ENCODE peak calls at places on chromosomes 4 and X, in four cellular contexts. G, B, Q and D are unnamed samples. For H3K4me1, the result is how much of the 10 kb centered on the place peaks cover.

GRCh38 chr4:40840255-40840984 is 90.7 kb downstream of the NSUN7 start:
- DNase-seq in G (no peak), B (no peak), Q (no peak), D (no peak)

GRCh38 chrX:150365953-150366911 is 3.1 kb downstream of the MAMLD1 start:
- DNase-seq in G (peak), B (no peak), Q (peak), D (peak)

GRCh38 chr4:105520819-105521790 is 31.3 kb upstream of the ARHGEF38 start:
- DNase-seq in G (no peak), B (peak), Q (no peak), D (peak)

GRCh38 chrX:109740076-109740809 is 7.2 kb upstream of the ACSL4 start:
- DNase-seq in G (no peak), B (peak), Q (peak), D (no peak)

GRCh38 chr4:88722828-88723227 is 25.2 kb upstream of the NAP1L5 start:
- DNase-seq in G (no peak), B (no peak), Q (no peak), D (no peak)

GRCh38 chr4:58127680-58128079 is 1017.5 kb upstream of the IGFBP7 start:
- DNase-seq in G (no peak), B (no peak), Q (no peak), D (no peak)

GRCh38 chr4:23788460-23788859 is 101.4 kb downstream of the PPARGC1A start:
- DNase-seq in G (no peak), B (no peak), Q (no peak), D (no peak)

GRCh38 chrX:109352121-109352556 is 129.7 kb downstream of the GUCY2F start:
- DNase-seq in G (no peak), B (no peak), Q (peak), D (peak)

GRCh38 chrX:21802054-21802660 is 37.3 kb upstream of the MBTPS2 start:
- DNase-seq in G (no peak), B (no peak), Q (no peak), D (no peak)

GRCh38 chrX:130799393-130799792 is 103.6 kb downstream of the ENOX2 start:
- DNase-seq in G (no peak), B (no peak), Q (no peak), D (no peak)

GRCh38 chr4:38562751-38563198 is 101.2 kb upstream of the KLF3 start:
- DNase-seq in G (no peak), B (no peak), Q (no peak), D (no peak)

GRCh38 chr4:151801547-151802516 is 41.0 kb upstream of the GATB start:
- DNase-seq in G (no peak), B (peak), Q (peak), D (peak)

GRCh38 chrX:107574054-107574683 is 54.1 kb upstream of the PRPS1 start:
- DNase-seq in G (no peak), B (no peak), Q (no peak), D (no peak)

GRCh38 chrX:107576841-107577240 is 51.5 kb upstream of the PRPS1 start:
- DNase-seq in G (no peak), B (no peak), Q (no peak), D (no peak)

GRCh38 chrX:107577933-107578332 is 50.4 kb upstream of the PRPS1 start:
- DNase-seq in G (no peak), B (no peak), Q (no peak), D (no peak)

GRCh38 chrX:107574711-107575110 is 53.6 kb upstream of the PRPS1 start:
- DNase-seq in G (no peak), B (no peak), Q (no peak), D (no peak)

DNA sequence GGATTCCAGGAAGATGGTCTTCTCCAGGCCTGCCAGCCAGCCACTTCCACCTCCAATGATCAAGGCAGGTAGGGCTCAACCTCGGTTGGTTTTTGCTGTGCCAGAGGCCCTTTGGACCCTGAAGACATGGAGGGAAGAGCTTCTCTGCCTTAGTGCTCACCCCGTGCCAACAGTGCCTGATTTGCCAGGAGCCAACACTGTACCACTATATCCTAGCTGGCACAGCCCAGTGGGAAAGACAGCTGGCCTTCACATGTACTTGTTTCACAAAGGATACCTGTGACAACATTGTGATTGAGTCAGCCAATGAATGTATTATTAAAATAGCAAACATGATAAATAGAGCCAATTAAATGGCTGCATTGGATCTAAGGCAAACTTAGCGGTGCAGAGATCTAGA is 51.9 kb upstream of the PRPS1 start:
- DNase-seq in G (no peak), B (no peak), Q (no peak), D (no peak)
- H3K27ac ChIP-seq in G (no peak), B (no peak), Q (no peak), D (no peak)

GRCh38 chr4:13982008-13982407 is 354.5 kb upstream of the BOD1L1 start:
- DNase-seq in G (no peak), B (no peak), Q (no peak), D (no peak)

GRCh38 chr4:13985824-13986223 is 358.3 kb upstream of the BOD1L1 start:
- DNase-seq in G (no peak), B (no peak), Q (no peak), D (no peak)

GRCh38 chr4:13986533-13986932 is 359.0 kb upstream of the BOD1L1 start:
- DNase-seq in G (no peak), B (no peak), Q (no peak), D (no peak)

GRCh38 chr4:13983189-13983790 is 355.8 kb upstream of the BOD1L1 start:
- DNase-seq in G (no peak), B (no peak), Q (no peak), D (no peak)

GRCh38 chr4:13984996-13985780 is 357.7 kb upstream of the BOD1L1 start:
- DNase-seq in G (no peak), B (no peak), Q (no peak), D (peak)
- H3K4me1 ChIP-seq in G (under half), B (under half), Q (under half), D (under half)

GRCh38 chrX:100935767-100936166 is 7.0 kb upstream of the XKRX start:
- DNase-seq in G (no peak), B (no peak), Q (no peak), D (no peak)

GRCh38 chrX:100944601-100945000 is 15.9 kb upstream of the XKRX start:
- DNase-seq in G (no peak), B (no peak), Q (no peak), D (no peak)

GRCh38 chrX:100939336-100939735 is 10.6 kb upstream of the XKRX start:
- DNase-seq in G (no peak), B (no peak), Q (no peak), D (no peak)
- TF ChIP-seq POLR2A in G (no peak), B (no peak), Q (no peak), D (no peak)

DNA sequence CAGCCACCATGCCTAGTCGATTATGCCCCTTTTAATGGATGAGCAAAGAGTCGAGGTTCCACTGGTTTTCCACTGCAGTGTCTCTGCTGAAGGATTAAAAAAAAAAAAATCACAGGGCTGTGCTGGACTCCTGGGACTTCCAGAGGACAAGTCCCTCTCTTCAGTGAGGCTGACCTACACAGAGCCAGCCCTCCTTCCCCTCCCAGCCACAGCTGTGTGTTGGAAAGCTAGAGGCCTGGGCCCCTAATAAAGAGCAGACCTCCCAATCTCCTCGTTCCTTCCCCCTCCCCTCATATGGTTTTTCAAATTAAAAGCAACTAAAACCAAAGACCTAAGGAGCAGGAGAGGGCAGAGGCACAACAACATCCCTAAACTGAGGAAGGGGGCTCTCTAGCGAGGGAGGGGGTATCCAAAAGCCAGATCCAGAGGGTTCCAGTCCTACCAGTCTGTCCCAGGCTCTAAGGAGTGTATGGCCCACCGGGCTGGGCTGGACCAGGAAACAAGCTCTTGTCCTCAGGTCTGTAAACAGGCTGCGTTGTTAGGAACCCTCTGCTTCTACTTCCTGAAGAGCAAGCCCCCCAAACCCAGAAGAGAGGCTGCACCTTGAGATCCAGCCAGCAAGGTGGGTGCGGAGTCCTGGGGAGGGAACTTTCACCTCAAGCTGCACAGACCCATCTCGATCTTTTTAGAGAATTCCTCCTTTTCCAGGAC is 4.0 kb upstream of the PDGFRA start:
- DNase-seq in G (no peak), B (no peak), Q (peak), D (no peak)
- H3K27ac ChIP-seq in G (no peak), B (no peak), Q (peak), D (peak)

GRCh38 chr4:184384810-184385557 is 89.4 kb downstream of the IRF2 start:
- DNase-seq in G (no peak), B (no peak), Q (no peak), D (no peak)
- H3K4me1 ChIP-seq in G (half or more), B (under half), Q (under half), D (under half)

GRCh38 chrX:125395626-125396025 is 76.0 kb downstream of the TEX13C start:
- DNase-seq in G (no peak), B (no peak), Q (no peak), D (no peak)

GRCh38 chrX:125404667-125405160 is 85.0 kb downstream of the TEX13C start:
- DNase-seq in G (no peak), B (no peak), Q (no peak), D (no peak)

GRCh38 chrX:125402807-125403206 is 83.1 kb downstream of the TEX13C start:
- DNase-seq in G (no peak), B (no peak), Q (no peak), D (no peak)

GRCh38 chrX:125394449-125394848 is 74.8 kb downstream of the TEX13C start:
- DNase-seq in G (no peak), B (no peak), Q (no peak), D (no peak)

GRCh38 chrX:125398959-125399440 is 79.3 kb downstream of the TEX13C start:
- DNase-seq in G (no peak), B (no peak), Q (no peak), D (no peak)
- TF ChIP-seq POLR2A in G (no peak), B (no peak), Q (no peak), D (no peak)